ENCODE peak calls at places on chromosomes 16 and 17, in four cellular contexts. U is AG04450, G is mucosa of descending colon, W is colonic mucosa. L is an unnamed sample.

GRCh38 chr17:60743812-60744211 is 66.2 kb downstream of the BCAS3 start:
- DNase-seq in U (peak), W (no peak), G (peak), L (peak)

GRCh38 chr17:81453712-81454111 is 58.5 kb downstream of the BAHCC1 start:
- DNase-seq in G (no peak), W (no peak), U (no peak), L (no peak)

GRCh38 chr17:35784895-35785294 is 10.5 kb downstream of the MMP28 start:
- DNase-seq in W (no peak), G (no peak), U (no peak), L (no peak)

GRCh38 chr16:15799851-15800495 is 56.9 kb downstream of the MYH11 start:
- DNase-seq in G (no peak), U (no peak), W (no peak), L (no peak)

GRCh38 chr16:87329436-87330256 is 12.5 kb upstream of the C16orf95 start:
- DNase-seq in W (no peak), U (no peak), G (no peak), L (no peak)

GRCh38 chr17:41304091-41304490 is 1.4 kb upstream of the KRTAP29-1 start:
- DNase-seq in U (no peak), W (no peak), G (no peak), L (no peak)

GRCh38 chr17:17784599-17785264 is 52.1 kb downstream of the SREBF1 start:
- DNase-seq in G (peak), W (no peak), U (no peak), L (no peak)

GRCh38 chr17:77388384-77389306 is 247.9 kb downstream of the SEC14L1 start:
- DNase-seq in G (no peak), U (no peak), W (no peak), L (no peak)

GRCh38 chr17:16909887-16910286 is 62.0 kb downstream of the TNFRSF13B start:
- DNase-seq in G (no peak), U (no peak), W (no peak), L (no peak)

GRCh38 chr16:1335996-1336395 is 2.6 kb downstream of the BAIAP3 start:
- DNase-seq in G (no peak), U (no peak), W (no peak), L (no peak)

GRCh38 chr16:51508813-51509212 is 357.7 kb upstream of the SALL1 start:
- DNase-seq in G (peak), U (peak), W (no peak), L (no peak)

GRCh38 chr17:82414548-82415281 is 3.4 kb upstream of the HEXD start:
- DNase-seq in W (peak), U (no peak), G (peak), L (peak)

GRCh38 chr17:32355649-32356377 is 5.9 kb downstream of the ZNF207 start:
- DNase-seq in U (no peak), G (no peak), W (no peak), L (no peak)

GRCh38 chr16:7404217-7404616 is 71.6 kb downstream of the RBFOX1 start:
- DNase-seq in G (no peak), U (no peak), W (no peak), L (no peak)

GRCh38 chr16:7400117-7400890 is 67.7 kb downstream of the RBFOX1 start:
- DNase-seq in U (no peak), G (no peak), W (no peak), L (no peak)

GRCh38 chr16:7408700-7409340 is 76.2 kb downstream of the RBFOX1 start:
- DNase-seq in U (no peak), W (no peak), G (no peak), L (no peak)

GRCh38 chr16:7399296-7399695 is 66.7 kb downstream of the RBFOX1 start:
- DNase-seq in U (no peak), W (no peak), G (no peak), L (no peak)

GRCh38 chr16:7405166-7405565 is 72.5 kb downstream of the RBFOX1 start:
- DNase-seq in U (no peak), W (no peak), G (peak), L (no peak)
- TF ChIP-seq CTCF in U (no peak), W (no peak), G (no peak), L (no peak)

GRCh38 chr16:35431829-35432663 is 1972.6 kb downstream of the TP53TG3F start:
- DNase-seq in G (no peak), U (no peak), W (no peak), L (no peak)
- TF ChIP-seq CTCF in G (no peak), U (peak), W (no peak), L (peak)

DNA sequence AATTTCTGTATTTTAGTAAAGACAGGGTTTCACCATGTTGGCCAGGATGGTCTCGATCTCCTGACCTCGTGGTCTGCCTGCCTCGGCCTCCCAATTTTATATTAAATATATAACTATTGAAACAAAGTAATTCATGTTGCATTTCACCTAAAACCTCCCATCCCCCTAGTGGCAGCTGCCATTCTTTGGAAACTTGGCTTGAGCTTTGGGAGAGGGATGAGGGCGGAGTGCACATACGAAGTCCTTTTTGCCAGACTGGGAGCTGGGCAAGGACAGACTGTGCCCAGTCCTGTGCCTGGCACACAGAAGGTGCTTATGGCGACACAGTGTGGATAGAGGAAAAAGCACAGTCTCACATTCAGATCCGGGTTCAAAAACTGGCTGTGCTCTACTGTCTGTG is 83.8 kb downstream of the NETO2 start:
- DNase-seq in G (no peak), W (no peak), U (no peak), L (no peak)
- TF ChIP-seq CTCF in G (no peak), W (no peak), U (no peak), L (no peak)

GRCh38 chr16:4309833-4310266 is 6.0 kb upstream of the GLIS2 start:
- DNase-seq in U (peak), G (peak), W (peak), L (peak)
- TF ChIP-seq CTCF in U (peak), G (peak), W (peak), L (peak)

GRCh38 chr16:29862383-29862883 is 593 bp downstream of the CDIPT start:
- DNase-seq in G (peak), U (no peak), W (peak), L (no peak)
- TF ChIP-seq CTCF in G (no peak), U (peak), W (no peak), L (no peak)

GRCh38 chr16:75087040-75087979 is 29.3 kb downstream of the LDHD start:
- DNase-seq in G (peak), U (peak), W (peak), L (no peak)
- TF ChIP-seq CTCF in G (no peak), U (no peak), W (no peak), L (no peak)

DNA sequence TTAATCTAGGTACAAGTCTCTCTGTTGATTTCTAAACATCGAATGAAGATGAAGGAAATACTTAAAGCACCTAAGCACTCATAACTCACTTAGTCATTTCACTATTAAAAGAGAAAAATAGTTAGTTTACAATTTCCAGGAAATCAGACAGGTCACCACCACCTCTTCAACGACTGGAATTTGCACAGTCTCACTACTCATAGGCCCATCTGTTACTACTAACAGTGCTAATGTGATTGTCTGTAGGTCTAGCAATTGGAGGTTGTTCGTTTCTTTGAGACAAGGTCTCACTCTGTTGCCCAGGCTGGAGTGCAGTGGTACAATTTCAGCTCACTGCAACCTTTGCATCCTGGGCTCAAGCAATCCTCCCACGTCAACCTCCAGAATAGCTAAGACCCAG is 444.6 kb downstream of the MAF start:
- DNase-seq in U (no peak), G (no peak), W (no peak), L (no peak)
- TF ChIP-seq CTCF in U (no peak), G (no peak), W (no peak), L (no peak)

L was measured in HFFc6.